ENCODE peak calls at places on chromosomes 5 and 9, in four cellular contexts. J, Q, R and A are unnamed samples.

GRCh38 chr5:10635257-10635860 is 71.5 kb downstream of the ANKRD33B start:
- DNase-seq in Q (no peak), R (peak), J (peak), A (no peak)

GRCh38 chr5:110038297-110038997 is 348.7 kb downstream of the MAN2A1 start:
- DNase-seq in J (no peak), Q (no peak), R (no peak), A (no peak)

GRCh38 chr5:42745426-42745825 is 11.2 kb upstream of the CCDC152 start:
- DNase-seq in J (peak), R (peak), Q (peak), A (peak)

GRCh38 chr9:71518045-71518888 is 250.0 kb downstream of the CEMIP2 start:
- DNase-seq in Q (no peak), J (no peak), R (no peak), A (no peak)

GRCh38 chr9:109181284-109181683 is 14.2 kb upstream of the FRRS1L start:
- DNase-seq in J (no peak), R (no peak), Q (no peak), A (no peak)

GRCh38 chr5:13354611-13355010 is 589.9 kb downstream of the DNAH5 start:
- DNase-seq in R (no peak), Q (no peak), J (no peak), A (no peak)

GRCh38 chr9:76500056-76500455 is 41.1 kb downstream of the GCNT1 start:
- DNase-seq in Q (no peak), J (no peak), R (no peak), A (no peak)

GRCh38 chr5:1159774-1160406 is 41.5 kb upstream of the SLC6A19 start:
- DNase-seq in R (no peak), Q (no peak), J (no peak), A (no peak)

GRCh38 chr5:117077142-117077541 is 502.5 kb upstream of the SEMA6A start:
- DNase-seq in Q (no peak), J (no peak), R (peak), A (no peak)

GRCh38 chr5:168747987-168748777 is 169.0 kb upstream of the PANK3 start:
- DNase-seq in Q (peak), R (peak), J (peak), A (peak)

GRCh38 chr5:153122416-153122815 is 368.1 kb upstream of the GRIA1 start:
- DNase-seq in J (no peak), R (no peak), Q (no peak), A (no peak)

GRCh38 chr9:68997676-68998075 is 16.2 kb downstream of the PRKACG start:
- DNase-seq in Q (no peak), J (no peak), R (no peak), A (peak)

GRCh38 chr5:81751836-81752643 is 1.1 kb upstream of the SSBP2 start:
- DNase-seq in J (no peak), R (no peak), Q (peak), A (peak)
- H2BK12ac ChIP-seq in J (peak), R (peak), Q (no peak), A (peak)

DNA sequence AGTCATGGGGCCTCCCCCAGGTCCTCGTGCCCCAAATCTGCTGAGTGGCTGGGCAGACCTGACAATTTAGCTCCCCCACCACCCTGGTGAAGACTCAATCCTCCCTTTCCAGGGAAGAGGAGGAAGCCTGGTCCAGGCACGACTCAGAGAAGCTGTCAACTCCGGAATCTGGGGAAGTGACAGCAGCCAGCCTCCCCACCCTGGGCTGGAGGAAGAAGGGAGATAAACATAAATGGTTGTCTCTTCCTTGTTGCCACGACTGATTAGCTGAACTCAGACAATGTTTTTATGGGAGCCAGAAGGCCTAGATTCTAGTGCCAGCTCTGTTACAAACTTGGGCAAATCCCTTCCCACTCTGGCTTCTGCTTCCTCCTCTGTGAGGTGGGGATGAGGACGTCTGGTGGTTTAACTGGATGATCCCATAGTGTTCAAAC is 15.4 kb downstream of the CCDC69 start:
- DNase-seq in R (no peak), Q (no peak), J (no peak), A (no peak)
- H2BK12ac ChIP-seq in R (no peak), Q (no peak), J (no peak), A (no peak)

GRCh38 chr9:33293782-33294181 is 3.5 kb downstream of the NFX1 start:
- DNase-seq in J (no peak), Q (no peak), R (no peak), A (no peak)
- H2BK12ac ChIP-seq in J (no peak), Q (no peak), R (no peak), A (no peak)

DNA sequence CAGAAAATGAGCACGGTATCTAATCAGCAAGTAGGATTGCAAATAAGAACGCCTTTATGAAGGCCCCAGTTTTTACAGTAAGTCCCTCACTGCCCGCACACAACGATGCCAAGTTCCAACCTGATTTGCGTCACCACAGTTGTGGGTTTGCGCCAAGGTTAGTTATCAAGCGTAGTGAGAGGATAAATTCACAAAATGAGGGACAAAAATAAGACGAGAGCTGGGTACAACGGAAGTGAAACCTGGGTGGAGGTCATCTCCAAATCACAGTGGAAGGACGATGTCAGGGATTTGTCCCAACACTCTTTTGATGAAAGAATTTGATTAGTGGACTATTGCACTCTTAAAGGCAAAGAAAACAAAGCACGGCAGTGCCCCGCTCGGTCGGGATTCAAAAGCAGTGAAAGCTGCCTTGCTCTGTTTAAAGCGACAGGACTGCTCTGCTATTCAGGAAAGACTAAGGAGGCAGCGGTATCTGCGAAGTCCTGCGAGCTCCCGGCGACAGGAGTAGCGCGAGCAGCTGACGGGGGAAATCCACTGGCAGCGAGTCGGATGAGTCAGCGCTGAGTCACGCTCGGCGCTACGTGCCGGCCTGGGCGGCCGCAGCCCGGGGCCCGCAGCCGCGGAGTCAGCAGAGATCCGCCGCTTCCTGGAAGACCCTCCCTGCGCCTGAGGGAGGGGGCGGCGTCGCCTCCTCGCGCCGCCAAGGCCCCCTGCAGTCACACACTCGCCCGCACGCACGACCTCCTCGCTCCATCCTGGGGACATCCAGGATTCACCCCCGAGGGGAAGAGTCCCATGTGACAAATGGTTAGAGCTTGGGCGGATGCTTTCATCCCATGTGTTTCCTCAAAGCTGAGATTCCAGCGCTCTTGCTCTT is 102.8 kb downstream of the ARRDC3 start:
- DNase-seq in R (peak), J (peak), Q (peak), A (peak)
- H2BK12ac ChIP-seq in R (peak), J (peak), Q (no peak), A (no peak)

DNA sequence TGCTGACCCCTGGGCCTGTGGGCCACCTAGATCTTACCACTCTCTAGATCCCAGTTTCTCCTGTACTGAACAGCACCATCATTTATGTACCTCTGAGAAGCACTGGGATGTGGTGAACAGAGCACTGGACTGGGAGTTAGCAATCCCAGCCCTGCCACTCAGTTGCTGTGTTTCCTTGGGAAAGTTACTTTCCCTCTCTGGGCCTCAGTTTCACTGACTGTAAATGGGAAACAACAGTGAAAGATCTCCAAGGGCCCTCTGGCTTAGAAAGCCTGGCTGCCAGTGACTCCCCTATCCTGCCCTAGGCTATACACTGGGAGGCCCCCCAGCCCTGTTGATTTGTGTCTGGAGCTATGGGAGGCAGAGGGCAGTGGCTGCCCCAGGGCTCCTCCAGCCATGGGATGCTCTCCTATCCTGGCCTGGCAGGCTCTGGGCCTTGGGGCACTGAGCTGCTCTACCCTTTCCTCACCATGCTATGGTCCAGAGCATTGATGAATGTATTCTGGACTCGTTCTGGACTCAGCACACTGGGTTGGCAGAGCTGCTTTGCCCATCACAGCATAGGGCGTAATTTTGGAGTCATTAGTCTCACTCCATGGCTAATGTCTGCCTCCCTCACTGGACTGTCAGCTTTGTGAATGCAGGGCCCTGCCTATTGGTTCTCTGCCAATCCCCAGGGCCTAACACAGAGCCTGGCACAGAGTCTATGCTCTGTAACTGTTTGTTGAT is 99.3 kb downstream of the RGS3 start:
- DNase-seq in J (no peak), Q (no peak), R (no peak), A (no peak)
- H2BK12ac ChIP-seq in J (no peak), Q (no peak), R (peak), A (no peak)

GRCh38 chr9:127524373-127524772 is 73.1 kb downstream of the LRSAM1 start:
- DNase-seq in J (no peak), R (peak), Q (peak), A (peak)
- H2BK12ac ChIP-seq in J (peak), R (no peak), Q (no peak), A (no peak)

DNA sequence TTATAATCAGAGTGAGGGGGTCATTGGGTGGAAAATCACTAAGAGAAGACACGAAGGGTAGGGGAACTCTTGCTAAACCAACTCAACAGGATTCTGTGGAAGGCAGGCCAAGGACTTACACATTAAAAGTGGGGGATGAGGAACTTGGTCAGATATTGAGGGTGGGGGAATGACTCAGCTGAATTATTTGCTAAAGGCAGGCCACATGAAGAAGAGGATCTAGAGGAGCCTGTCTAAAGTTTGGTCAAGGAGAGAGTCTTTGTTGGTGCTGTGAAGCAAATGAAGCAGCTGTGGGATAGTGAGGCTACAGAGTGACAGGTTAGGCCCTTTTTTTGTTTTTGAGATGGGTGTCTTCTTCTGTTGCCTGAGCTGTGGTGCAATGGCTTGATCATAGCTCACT is 63.9 kb upstream of the SPRY4 start:
- DNase-seq in J (no peak), R (no peak), Q (no peak), A (no peak)
- H2BK12ac ChIP-seq in J (no peak), R (no peak), Q (no peak), A (no peak)